ENCODE peak calls at places on chromosomes 16 and 17, in seven cellular contexts. F, Y, B, X, A, V and C are unnamed samples.

GRCh38 chr17:71757956-71758355 is 362.9 kb upstream of the SOX9 start:
- DNase-seq in Y (no peak), V (no peak), B (no peak), A (no peak), F (no peak), X (no peak), C (no peak)

GRCh38 chr17:7460850-7461660 is 16.2 kb downstream of the CHRNB1 start:
- DNase-seq in Y (no peak), F (no peak), B (no peak), V (no peak), A (no peak), X (no peak), C (no peak)

GRCh38 chr16:5382484-5382883 is 284.9 kb upstream of the EEF2KMT start:
- DNase-seq in F (no peak), B (no peak), A (no peak), Y (no peak), X (no peak), V (no peak), C (no peak)

GRCh38 chr17:57340160-57340981 is 84.0 kb downstream of the MSI2 start:
- DNase-seq in V (no peak), B (no peak), Y (no peak), X (no peak), A (no peak), F (no peak), C (no peak)

GRCh38 chr17:42304187-42305030 is 16.1 kb downstream of the STAT5A start:
- DNase-seq in F (no peak), Y (no peak), V (no peak), B (no peak), A (no peak), X (no peak), C (no peak)

GRCh38 chr16:57567691-57568090 is 25.2 kb downstream of the ADGRG5 start:
- DNase-seq in A (no peak), Y (no peak), B (no peak), F (no peak), X (no peak), V (no peak), C (no peak)

GRCh38 chr17:50472286-50472685 is 3.6 kb upstream of the CHAD start:
- DNase-seq in F (no peak), X (no peak), Y (no peak), V (no peak), A (no peak), B (no peak), C (no peak)

GRCh38 chr17:49600949-49601348 is 25.3 kb downstream of the NXPH3 start:
- DNase-seq in F (no peak), Y (no peak), B (no peak), X (no peak), A (no peak), V (no peak), C (no peak)

GRCh38 chr17:78294356-78294755 is 62.9 kb downstream of the TMEM235 start:
- DNase-seq in F (no peak), Y (no peak), B (no peak), A (no peak), X (no peak), V (no peak), C (no peak)

GRCh38 chr16:66569131-66569530 is 2.9 kb downstream of the CMTM1 start:
- DNase-seq in Y (no peak), A (no peak), F (no peak), V (no peak), B (no peak), X (no peak), C (no peak)

GRCh38 chr16:55835578-55835977 is 2.7 kb upstream of the CES1 start:
- DNase-seq in X (no peak), B (no peak), A (no peak), V (no peak), Y (peak; percentile 28), F (no peak), C (no peak)

GRCh38 chr16:56847173-56847948 is 17.6 kb upstream of the SLC12A3 start:
- DNase-seq in X (no peak), V (no peak), B (peak; percentile 81), Y (no peak), F (no peak), A (peak; percentile 28), C (peak; percentile 34)

GRCh38 chr16:85211247-85211910 is 99.1 kb upstream of the CIBAR2 start:
- DNase-seq in F (no peak), Y (no peak), X (no peak), A (no peak), B (no peak), V (no peak), C (no peak)

GRCh38 chr16:24336491-24336890 is 80.4 kb downstream of the CACNG3 start:
- DNase-seq in Y (no peak), X (no peak), A (no peak), F (no peak), B (no peak), V (no peak), C (no peak)

GRCh38 chr16:58123896-58124600 is 5.1 kb downstream of the CFAP20 start:
- DNase-seq in F (no peak), Y (no peak), X (no peak), A (no peak), B (no peak), V (no peak), C (no peak)

GRCh38 chr16:28974007-28974436 is 556 bp upstream of the SPNS1 start:
- DNase-seq in B (no peak), V (peak; percentile 27), Y (peak; percentile 59), F (peak; percentile 73), X (peak; percentile 27), A (no peak), C (peak; percentile 62)

GRCh38 chr16:27238016-27238587 is 30.5 kb downstream of the NSMCE1 start:
- DNase-seq in Y (no peak), X (peak; percentile 44), A (peak; percentile 45), V (no peak), B (peak; percentile 76), F (no peak), C (peak; percentile 36)

GRCh38 chr17:13601776-13602551 is at the start of gene HS3ST3A1:
- DNase-seq in F (no peak), Y (peak; percentile 24), V (peak; percentile 82), A (no peak), B (peak; percentile 20), X (no peak), C (no peak)

GRCh38 chr16:53369921-53370320 is 64.3 kb upstream of the RBL2 start:
- DNase-seq in X (no peak), B (no peak), F (no peak), V (no peak), Y (no peak), A (no peak), C (no peak)

GRCh38 chr17:12727076-12727750 is 61.5 kb downstream of the MYOCD start:
- DNase-seq in Y (no peak), F (no peak), X (no peak), A (no peak), B (no peak), V (peak; percentile 44), C (no peak)

GRCh38 chr16:12753203-12754023 is 50.3 kb downstream of the CPPED1 start:
- DNase-seq in Y (no peak), X (no peak), B (no peak), F (no peak), A (no peak), V (no peak), C (no peak)

GRCh38 chr17:71335212-71335611 is 785.6 kb upstream of the SOX9 start:
- DNase-seq in V (no peak), Y (no peak), B (no peak), F (no peak), X (no peak), A (no peak), C (no peak)

GRCh38 chr17:79955961-79956735 is 79.5 kb downstream of the TBC1D16 start:
- DNase-seq in V (no peak), Y (no peak), F (no peak), X (no peak), A (no peak), B (no peak), C (peak; percentile 20)

GRCh38 chr16:72963921-72964320 is 84.0 kb downstream of the ZFHX3 start:
- DNase-seq in F (no peak), X (no peak), B (no peak), A (no peak), Y (no peak), V (no peak), C (no peak)